ENCODE peak calls at places on chromosomes 13 and 19, in five cellular contexts. M, P, A, G and F are unnamed samples.

GRCh38 chr13:101305981-101306411 is 110.3 kb downstream of the NALCN start:
- DNase-seq in G (no peak), M (no peak), A (no peak), P (no peak), F (no peak)

GRCh38 chr19:3544742-3545668 is 6.0 kb downstream of the TEKTIP1 start:
- DNase-seq in G (no peak), M (peak; percentile 55), P (peak; percentile 75), A (peak; percentile 65), F (peak; percentile 62)

GRCh38 chr19:756821-757688 is 6.1 kb downstream of the MISP start:
- DNase-seq in A (no peak), M (no peak), P (no peak), G (no peak), F (no peak)

GRCh38 chr19:51394045-51394836 is 3.9 kb upstream of the C19orf84 start:
- DNase-seq in G (peak; percentile 95), M (peak; percentile 98), P (peak; percentile 95), A (peak; percentile 90), F (peak; percentile 70)

GRCh38 chr19:4278010-4278409 is 1.1 kb upstream of the SHD start:
- DNase-seq in P (no peak), G (no peak), M (no peak), A (no peak), F (no peak)

GRCh38 chr19:46347572-46347883 is 641 bp downstream of the PPP5C start:
- DNase-seq in M (no peak), P (no peak), G (no peak), A (no peak), F (no peak)

GRCh38 chr13:19864018-19864338 is 529 bp upstream of the ZMYM5 start:
- DNase-seq in A (peak; percentile 52), M (peak; percentile 72), P (peak; percentile 66), G (peak; percentile 89), F (peak; percentile 45)

GRCh38 chr19:42048992-42049391 is 21.0 kb downstream of the GRIK5 start:
- DNase-seq in M (no peak), A (no peak), G (no peak), P (no peak), F (no peak)

GRCh38 chr13:46172531-46172991 is 9.4 kb downstream of the LCP1 start:
- DNase-seq in P (no peak), G (no peak), M (no peak), A (no peak), F (no peak)

GRCh38 chr13:91207261-91207660 is 140.2 kb upstream of the MIR17HG start:
- DNase-seq in G (no peak), P (no peak), A (no peak), M (no peak), F (no peak)

GRCh38 chr13:77492982-77493381 is 42.5 kb upstream of the SCEL start:
- DNase-seq in M (no peak), A (no peak), P (no peak), G (no peak), F (no peak)

GRCh38 chr13:37539176-37539575 is 59.4 kb downstream of the POSTN start:
- DNase-seq in M (no peak), A (no peak), G (no peak), P (no peak), F (no peak)

GRCh38 chr13:93038187-93038586 is 188.4 kb upstream of the GPC6 start:
- DNase-seq in A (no peak), P (no peak), G (no peak), M (no peak), F (no peak)

GRCh38 chr19:41795031-41795461 is 1.3 kb upstream of the CEACAM3 start:
- DNase-seq in P (no peak), M (peak; percentile 30), G (no peak), A (no peak), F (peak; percentile 19)

GRCh38 chr19:3712663-3713531 is 4.7 kb downstream of the TJP3 start:
- DNase-seq in G (no peak), A (no peak), M (no peak), P (no peak), F (no peak)

GRCh38 chr19:47726467-47726866 is 13.2 kb downstream of the EHD2 start:
- DNase-seq in M (no peak), P (no peak), G (no peak), A (no peak), F (no peak)

GRCh38 chr13:23622991-23623390 is 52.8 kb downstream of the TNFRSF19 start:
- DNase-seq in P (no peak), A (no peak), G (no peak), M (no peak), F (no peak)

GRCh38 chr19:12065100-12065538 is 588 bp downstream of the ZNF844 start:
- DNase-seq in G (peak; percentile 61), P (no peak), A (no peak), M (no peak), F (no peak)

GRCh38 chr13:43230989-43231388 is 207.6 kb downstream of the DNAJC15 start:
- DNase-seq in P (no peak), M (no peak), G (no peak), A (no peak), F (no peak)

GRCh38 chr19:47534628-47535027 is 19.8 kb upstream of the NAPA start:
- DNase-seq in G (no peak), A (no peak), M (no peak), P (no peak), F (no peak)

GRCh38 chr13:32205426-32206096 is 109.6 kb downstream of the ZAR1L start:
- DNase-seq in A (no peak), G (no peak), P (no peak), M (no peak), F (no peak)

GRCh38 chr13:25980255-25980654 is 71.6 kb downstream of the SHISA2 start:
- DNase-seq in A (no peak), P (no peak), M (no peak), G (no peak), F (no peak)

GRCh38 chr13:48304132-48304876 is 753 bp downstream of the RB1 start:
- DNase-seq in G (no peak), P (no peak), A (peak; percentile 29), M (peak; percentile 17), F (no peak)

DNA sequence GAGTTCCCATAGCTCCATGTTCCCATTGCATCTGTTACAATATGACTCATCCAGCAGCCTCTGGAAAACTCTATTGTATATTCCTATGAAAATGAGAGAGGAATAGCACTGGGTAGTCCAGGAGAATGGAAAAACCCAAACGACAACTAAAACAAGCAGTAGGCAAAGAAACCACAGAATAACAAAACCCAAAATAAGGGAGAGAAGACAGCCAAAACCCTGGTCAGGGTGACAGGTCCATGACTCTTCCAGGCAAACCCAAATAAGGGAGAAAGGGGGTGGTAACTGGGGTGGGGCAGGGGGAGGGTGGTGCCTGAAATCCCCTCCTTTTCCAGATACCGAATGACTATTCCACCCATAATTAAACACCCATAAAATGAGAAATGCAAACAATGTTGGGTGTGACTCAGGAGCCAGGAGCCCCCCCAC is 4.0 kb upstream of the ZNF8 start:
- DNase-seq in P (no peak), A (no peak), G (no peak), M (no peak), F (no peak)
- H3K9me3 ChIP-seq in P (peaks cover 65% of the 10 kb centered on the region), A (peaks cover 3% of the 10 kb centered on the region), G (peaks cover 38% of the 10 kb centered on the region), M (peaks cover 17% of the 10 kb centered on the region), F (peaks cover 7% of the 10 kb centered on the region)

GRCh38 chr13:111919286-111919685 is 147.7 kb upstream of the SOX1 start:
- DNase-seq in M (no peak), G (no peak), A (no peak), P (no peak), F (no peak)
- H3K9me3 ChIP-seq in M (no peaks in the 10 kb centered on the region), G (no peaks in the 10 kb centered on the region), A (no peaks in the 10 kb centered on the region), P (no peaks in the 10 kb centered on the region), F (no peaks in the 10 kb centered on the region)

DNA sequence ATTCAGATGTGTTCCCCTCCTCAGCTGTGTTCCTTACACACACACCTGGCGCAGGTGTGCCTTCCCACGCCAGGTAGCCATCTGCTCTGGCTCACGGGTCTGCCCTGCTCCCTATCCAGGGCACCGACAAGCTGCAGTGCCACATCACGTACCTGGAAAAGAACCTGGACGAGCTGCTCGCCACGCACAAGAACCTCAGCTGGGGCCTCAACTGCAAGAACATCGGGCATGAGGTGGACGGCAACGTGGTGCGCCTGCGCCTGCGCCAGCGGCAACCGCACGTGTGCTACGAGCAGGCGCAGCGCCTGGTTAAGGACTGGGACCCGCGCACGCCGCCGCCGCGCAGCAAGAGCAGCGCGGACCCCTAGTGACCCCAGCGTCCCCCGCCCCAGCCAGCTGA is 26.5 kb upstream of the CASP14 start:
- DNase-seq in M (no peak), A (no peak), P (no peak), G (no peak), F (no peak)
- H3K9me3 ChIP-seq in M (no peaks in the 10 kb centered on the region), A (no peaks in the 10 kb centered on the region), P (no peaks in the 10 kb centered on the region), G (no peaks in the 10 kb centered on the region), F (no peaks in the 10 kb centered on the region)

DNA sequence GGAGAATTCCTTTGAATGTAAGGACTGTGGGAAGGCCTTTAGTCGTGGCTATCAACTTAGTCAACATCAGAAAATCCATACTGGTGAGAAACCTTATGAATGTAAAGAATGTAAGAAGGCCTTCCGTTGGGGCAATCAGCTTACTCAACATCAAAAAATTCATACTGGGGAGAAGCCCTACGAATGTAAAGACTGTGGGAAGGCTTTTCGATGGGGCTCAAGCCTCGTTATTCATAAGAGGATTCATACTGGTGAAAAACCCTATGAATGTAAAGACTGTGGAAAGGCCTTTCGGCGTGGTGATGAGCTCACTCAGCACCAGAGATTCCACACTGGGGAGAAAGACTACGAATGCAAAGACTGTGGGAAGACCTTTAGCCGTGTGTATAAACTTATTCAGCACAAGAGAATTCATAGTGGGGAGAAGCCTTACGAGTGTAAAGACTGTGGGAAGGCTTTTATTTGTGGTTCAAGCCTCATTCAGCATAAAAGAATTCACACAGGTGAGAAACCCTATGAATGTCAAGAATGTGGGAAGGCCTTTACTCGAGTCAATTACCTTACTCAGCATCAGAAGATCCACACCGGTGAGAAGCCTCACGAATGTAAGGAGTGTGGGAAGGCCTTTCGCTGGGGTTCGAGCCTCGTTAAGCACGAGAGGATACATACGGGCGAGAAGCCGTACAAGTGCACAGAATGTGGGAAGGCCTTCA is 39.2 kb downstream of the ZNF331 start:
- DNase-seq in A (no peak), P (no peak), M (no peak), G (no peak), F (no peak)
- H3K9me3 ChIP-seq in A (peaks cover 2% of the 10 kb centered on the region), P (peaks cover 31% of the 10 kb centered on the region), M (peaks cover 32% of the 10 kb centered on the region), G (peaks cover 16% of the 10 kb centered on the region), F (peaks cover 45% of the 10 kb centered on the region)

GRCh38 chr19:56637976-56638555 is 4.9 kb upstream of the SMIM17 start:
- DNase-seq in G (no peak), P (peak; percentile 59), M (peak; percentile 90), A (no peak), F (no peak)

DNA sequence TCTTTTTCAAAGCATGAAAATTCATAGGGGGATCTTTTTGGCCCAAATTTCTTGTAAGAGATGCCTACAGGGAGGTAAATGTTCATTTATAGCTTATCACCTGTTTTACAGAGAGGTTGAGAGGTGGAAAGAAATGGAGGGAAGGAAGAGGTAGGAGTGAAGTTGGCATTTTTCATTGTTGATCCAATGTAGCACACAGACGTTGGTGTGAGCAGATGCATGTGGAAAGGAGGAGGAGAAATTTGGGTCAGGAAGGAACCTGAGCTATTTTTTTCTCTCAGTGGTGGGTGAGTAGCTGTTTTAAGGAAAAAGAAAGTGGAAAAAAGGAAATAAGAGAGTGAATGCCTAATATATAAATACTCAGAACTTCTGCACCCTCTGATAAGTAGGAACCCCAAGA is 9.9 kb upstream of the SMIM17 start:
- DNase-seq in P (no peak), G (no peak), M (no peak), A (no peak), F (no peak)
- H3K9me3 ChIP-seq in P (peaks cover 30% of the 10 kb centered on the region), G (peaks cover 32% of the 10 kb centered on the region), M (peaks cover 32% of the 10 kb centered on the region), A (no peaks in the 10 kb centered on the region), F (peaks cover 13% of the 10 kb centered on the region)

DNA sequence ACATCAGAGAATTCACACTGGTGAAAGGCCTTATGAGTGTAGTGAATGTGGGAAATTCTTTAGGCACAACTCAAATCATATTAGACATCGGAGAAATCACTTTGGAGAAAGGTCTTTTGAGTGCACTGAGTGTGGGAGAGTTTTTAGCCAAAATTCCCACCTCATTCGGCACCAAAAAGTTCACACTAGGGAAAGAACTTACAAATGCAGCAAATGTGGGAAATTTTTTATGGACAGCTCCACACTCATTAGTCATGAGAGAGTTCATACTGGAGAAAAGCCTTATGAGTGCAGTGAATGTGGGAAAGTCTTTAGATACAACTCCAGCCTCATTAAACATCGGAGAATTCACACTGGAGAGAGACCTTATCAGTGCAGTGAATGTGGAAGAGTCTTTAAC is 10.1 kb downstream of the ZNF17 start:
- DNase-seq in G (no peak), P (no peak), M (no peak), A (no peak), F (no peak)
- H3K9me3 ChIP-seq in G (peaks cover 35% of the 10 kb centered on the region), P (peaks cover 37% of the 10 kb centered on the region), M (peaks cover 3% of the 10 kb centered on the region), A (peaks cover 4% of the 10 kb centered on the region), F (peaks cover 23% of the 10 kb centered on the region)